ENCODE peak calls at places on chromosome 1, in ten cellular contexts. E, C, O, P, T, D, F, G, L and B are unnamed samples. For H3K4me1, the result is how much of the 10 kb centered on the place peaks cover.

GRCh38 chr1:231421616-231421970 is 494 bp downstream of the EGLN1 start:
- DNase-seq in C (peak), P (peak), E (no peak), F (peak), G (no peak), T (no peak), O (no peak), L (peak), D (peak), B (peak)

GRCh38 chr1:5977494-5978444 is 14.5 kb downstream of the NPHP4 start:
- DNase-seq in C (no peak), T (no peak), P (no peak), F (no peak), G (peak), D (peak), E (no peak), O (no peak), L (peak), B (peak)

GRCh38 chr1:41618871-41619270 is 134.4 kb upstream of the EDN2 start:
- DNase-seq in O (no peak), G (no peak), P (no peak), L (no peak), T (no peak), F (no peak), E (no peak), C (no peak), D (no peak), B (peak)

GRCh38 chr1:9766759-9767442 is 56.9 kb downstream of the CLSTN1 start:
- DNase-seq in G (peak), D (no peak), F (no peak), L (no peak), E (no peak), C (no peak), T (peak), O (no peak), P (peak), B (peak)

GRCh38 chr1:159076753-159077656 is at the start of gene AIM2:
- DNase-seq in E (no peak), T (no peak), C (peak), D (no peak), O (no peak), L (peak), P (no peak), F (peak), G (peak), B (peak)

GRCh38 chr1:203072911-203073310 is 12.9 kb downstream of the MYOG start:
- DNase-seq in T (no peak), C (no peak), P (peak), G (no peak), O (peak), F (no peak), L (no peak), E (no peak), D (no peak), B (no peak)

GRCh38 chr1:194476351-194476750 is 1289.9 kb upstream of the B3GALT2 start:
- DNase-seq in F (no peak), G (no peak), O (no peak), C (no peak), T (no peak), P (no peak), L (no peak), E (no peak), D (no peak), B (no peak)

GRCh38 chr1:11473635-11474034 is 5.3 kb upstream of the DISP3 start:
- DNase-seq in L (no peak), T (no peak), P (peak), O (no peak), C (peak), F (peak), E (no peak), G (no peak), D (peak), B (peak)

GRCh38 chr1:185156321-185156853 is 366 bp downstream of the TRMT1L start:
- DNase-seq in O (no peak), F (peak), P (no peak), L (no peak), C (no peak), T (no peak), E (no peak), D (no peak), G (peak), B (peak)

GRCh38 chr1:232844791-232845190 is 39.6 kb downstream of the MAP10 start:
- DNase-seq in D (no peak), C (no peak), L (no peak), P (peak), E (no peak), G (no peak), T (peak), F (no peak), O (no peak), B (no peak)

GRCh38 chr1:114008352-114009041 is 29.2 kb downstream of the OLFML3 start:
- DNase-seq in E (no peak), P (no peak), O (no peak), F (no peak), G (no peak), T (no peak), D (no peak), C (no peak), L (no peak), B (no peak)

GRCh38 chr1:119160435-119160834 is 20.0 kb upstream of the WARS2 start:
- DNase-seq in L (no peak), C (no peak), P (no peak), E (no peak), F (no peak), D (no peak), T (no peak), O (no peak), G (no peak), B (no peak)

GRCh38 chr1:186680031-186681012 is at the start of gene PTGS2:
- DNase-seq in L (peak), O (peak), T (peak), P (peak), C (peak), F (no peak), D (peak), G (peak), E (peak), B (peak)

GRCh38 chr1:57632401-57632800 is 208.5 kb upstream of the DAB1 start:
- DNase-seq in O (no peak), F (no peak), C (no peak), T (no peak), L (no peak), P (peak), G (no peak), D (no peak), E (no peak), B (no peak)

GRCh38 chr1:175221548-175222175 is 29.1 kb upstream of the KIAA0040 start:
- DNase-seq in C (peak), O (no peak), F (no peak), L (peak), P (peak), T (no peak), G (no peak), D (peak), E (no peak), B (no peak)

GRCh38 chr1:72186733-72187307 is 95.5 kb downstream of the NEGR1 start:
- DNase-seq in L (no peak), O (no peak), P (peak), E (peak), F (no peak), T (no peak), D (no peak), G (no peak), C (no peak), B (peak)

GRCh38 chr1:65959896-65960295 is 167.2 kb downstream of the PDE4B start:
- DNase-seq in T (peak), F (no peak), C (no peak), D (no peak), L (no peak), G (no peak), P (no peak), O (no peak), E (no peak), B (no peak)

GRCh38 chr1:9842073-9842711 is 18.4 kb upstream of the CLSTN1 start:
- DNase-seq in O (no peak), L (peak), G (peak), F (no peak), P (no peak), E (peak), T (no peak), C (no peak), D (no peak), B (peak)

GRCh38 chr1:79006564-79006963 is at the start of gene ADGRL4:
- DNase-seq in D (peak), L (peak), G (peak), T (no peak), P (no peak), F (no peak), C (peak), O (peak), E (no peak), B (peak)

GRCh38 chr1:215679231-215679630 is 112.1 kb downstream of the KCTD3 start:
- DNase-seq in E (no peak), P (no peak), O (no peak), G (no peak), T (no peak), D (no peak), L (no peak), F (no peak), C (no peak), B (no peak)

GRCh38 chr1:101198842-101199636 is 37.8 kb upstream of the S1PR1 start:
- DNase-seq in F (no peak), L (no peak), P (no peak), T (no peak), E (no peak), G (no peak), O (no peak), C (no peak), D (no peak), B (no peak)

GRCh38 chr1:87329051-87329755 is 523 bp downstream of the LMO4 start:
- DNase-seq in P (peak), T (no peak), F (peak), L (peak), G (peak), C (peak), D (peak), E (peak), O (peak), B (peak)

GRCh38 chr1:154405762-154406571 is 824 bp downstream of the IL6R start:
- DNase-seq in G (peak), T (peak), E (peak), L (peak), D (no peak), F (peak), O (peak), C (peak), P (peak), B (peak)

GRCh38 chr1:29513357-29513756 is 277.0 kb downstream of the PTPRU start:
- DNase-seq in L (no peak), T (peak), E (peak), F (peak), D (peak), P (peak), G (peak), C (peak), O (peak), B (peak)
- TF ChIP-seq CTCF in L (peak), T (peak), E (peak), F (peak), D (peak), P (peak), G (peak), C (no peak), O (peak), B (peak)

GRCh38 chr1:24591781-24592180 is 35.9 kb downstream of the NCMAP start:
- DNase-seq in T (no peak), L (no peak), G (peak), C (no peak), D (no peak), O (no peak), E (no peak), F (no peak), P (no peak), B (no peak)

GRCh38 chr1:24596401-24596880 is 40.6 kb downstream of the NCMAP start:
- DNase-seq in T (no peak), L (no peak), F (no peak), C (no peak), O (no peak), E (no peak), G (no peak), D (no peak), P (no peak), B (no peak)

GRCh38 chr1:24599265-24599664 is 43.4 kb downstream of the NCMAP start:
- DNase-seq in F (no peak), T (no peak), G (no peak), L (no peak), D (no peak), O (no peak), E (no peak), P (no peak), C (no peak), B (no peak)

GRCh38 chr1:24589200-24589599 is 33.3 kb downstream of the NCMAP start:
- DNase-seq in L (no peak), O (no peak), G (no peak), D (no peak), F (no peak), T (no peak), P (no peak), E (no peak), C (no peak), B (no peak)

DNA sequence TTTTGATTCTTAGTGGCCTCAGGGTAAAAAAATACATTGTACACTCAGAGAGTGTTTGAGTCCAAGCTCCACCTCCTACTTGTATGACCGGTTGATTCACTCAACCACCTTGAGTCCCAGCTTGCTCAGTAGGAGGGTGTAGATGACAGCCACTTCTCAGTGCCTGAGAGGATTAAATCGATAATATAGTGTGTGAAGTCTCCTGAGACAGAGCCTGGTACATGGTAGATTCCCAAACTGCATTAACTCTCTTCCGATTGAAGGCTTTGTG is 38.4 kb downstream of the NCMAP start:
- DNase-seq in T (no peak), L (no peak), F (no peak), E (no peak), C (no peak), P (peak), D (no peak), G (no peak), O (no peak), B (no peak)
- H3K4me1 ChIP-seq in T (under half), L (under half), F (under half), E (under half), C (under half), P (under half), D (under half), G (under half), O (under half), B (under half)

GRCh38 chr1:220336391-220337065 is 64.3 kb upstream of the RAB3GAP2 start:
- DNase-seq in P (peak), C (no peak), D (no peak), O (no peak), G (no peak), L (no peak), F (no peak), T (no peak), E (no peak), B (no peak)

GRCh38 chr1:220335668-220336067 is 63.4 kb upstream of the RAB3GAP2 start:
- DNase-seq in P (peak), D (no peak), E (no peak), C (no peak), G (no peak), O (no peak), F (no peak), L (peak), T (no peak), B (no peak)

GRCh38 chr1:220338759-220339158 is 66.5 kb upstream of the RAB3GAP2 start:
- DNase-seq in E (no peak), D (peak), T (no peak), F (no peak), C (no peak), O (no peak), P (no peak), L (no peak), G (no peak), B (no peak)

GRCh38 chr1:220342853-220343252 is 70.6 kb upstream of the RAB3GAP2 start:
- DNase-seq in G (no peak), F (no peak), P (no peak), E (no peak), L (no peak), T (no peak), O (no peak), D (no peak), C (no peak), B (no peak)

GRCh38 chr1:220339581-220339980 is 67.3 kb upstream of the RAB3GAP2 start:
- DNase-seq in E (no peak), T (no peak), F (no peak), C (no peak), L (no peak), O (no peak), P (no peak), G (no peak), D (no peak), B (no peak)
- TF ChIP-seq CTCF in E (peak), T (no peak), F (no peak), C (no peak), L (no peak), O (peak), P (peak), G (no peak), D (peak), B (peak)

GRCh38 chr1:182709855-182710254 is 25.5 kb upstream of the RGS8 start:
- DNase-seq in D (no peak), P (no peak), C (no peak), O (no peak), L (no peak), F (no peak), E (no peak), G (no peak), T (no peak), B (no peak)
- H3K4me1 ChIP-seq in D (under half), P (under half), C (under half), O (under half), L (under half), F (under half), E (under half), G (under half), T (under half), B (under half)

GRCh38 chr1:240602189-240602588 is 9.8 kb downstream of the GREM2 start:
- DNase-seq in O (no peak), F (no peak), G (no peak), D (no peak), P (no peak), C (no peak), E (no peak), T (no peak), L (no peak), B (no peak)
- TF ChIP-seq CTCF in O (no peak), F (peak), G (no peak), D (no peak), P (no peak), C (no peak), E (peak), T (peak), L (no peak), B (peak)

GRCh38 chr1:95017775-95018174 is 55.0 kb downstream of the ALG14 start:
- DNase-seq in C (no peak), E (no peak), F (no peak), T (no peak), G (no peak), P (no peak), L (no peak), O (no peak), D (no peak), B (no peak)
- H3K4me1 ChIP-seq in C (under half), E (under half), F (under half), T (under half), G (under half), P (under half), L (under half), O (under half), D (under half), B (under half)